ENCODE peak calls at places on chromosome 7, in seven cellular contexts. K is heart right ventricle, H is PC-9, G is psoas muscle, B is transverse colon, U is mammary epithelial cell, P is adipocyte. W is an unnamed sample. For H3K4me1, the result is how much of the 10 kb centered on the place peaks cover.

GRCh38 chr7:47897831-47898230 is 50.4 kb downstream of the PKD1L1 start:
- DNase-seq in K (no peak), H (no peak), G (no peak), U (no peak), P (no peak), B (no peak), W (no peak)

GRCh38 chr7:94414481-94414880 is 19.8 kb downstream of the COL1A2 start:
- DNase-seq in K (no peak), G (no peak), U (no peak), P (peak), H (no peak), B (no peak), W (no peak)

GRCh38 chr7:37714606-37715005 is 31.0 kb downstream of the GPR141 start:
- DNase-seq in P (no peak), G (no peak), K (no peak), B (no peak), H (no peak), U (no peak), W (no peak)

GRCh38 chr7:139471740-139472353 is 11.6 kb downstream of the KLRG2 start:
- DNase-seq in H (peak), B (no peak), G (no peak), P (peak), K (no peak), U (peak), W (no peak)

GRCh38 chr7:99368750-99369389 is 5.7 kb upstream of the ARPC1B start:
- DNase-seq in G (no peak), P (no peak), B (no peak), U (no peak), K (no peak), H (no peak), W (no peak)

GRCh38 chr7:131843862-131844261 is 287.4 kb upstream of the PODXL start:
- DNase-seq in K (no peak), P (no peak), G (no peak), U (peak), H (no peak), B (peak), W (no peak)

GRCh38 chr7:30445770-30446169 is 32.8 kb downstream of the NOD1 start:
- DNase-seq in H (no peak), B (peak), G (peak), P (no peak), U (no peak), K (peak), W (no peak)

GRCh38 chr7:153297141-153297540 is 537.6 kb downstream of the ACTR3B start:
- DNase-seq in K (no peak), P (no peak), B (no peak), G (no peak), H (no peak), U (peak), W (no peak)

GRCh38 chr7:131026297-131027003 is 292.4 kb upstream of the KLF14 start:
- DNase-seq in H (no peak), G (no peak), K (no peak), U (peak), B (no peak), P (peak), W (no peak)

GRCh38 chr7:52917982-52918578 is 117.4 kb upstream of the POM121L12 start:
- DNase-seq in H (no peak), P (no peak), G (no peak), K (no peak), U (no peak), B (no peak), W (no peak)

GRCh38 chr7:28062197-28062988 is 118.2 kb downstream of the JAZF1 start:
- DNase-seq in B (peak), U (peak), K (peak), H (peak), P (peak), G (peak), W (peak)

GRCh38 chr7:2606539-2606936 is 25.2 kb upstream of the TTYH3 start:
- DNase-seq in G (no peak), K (peak), U (no peak), H (no peak), P (no peak), B (no peak), W (no peak)

GRCh38 chr7:27079234-27079975 is 16.4 kb downstream of the HOXA1 start:
- DNase-seq in B (no peak), G (no peak), P (no peak), K (no peak), U (no peak), H (no peak), W (no peak)

GRCh38 chr7:116216956-116217570 is 6.7 kb downstream of the TES start:
- DNase-seq in P (no peak), H (no peak), K (no peak), U (no peak), G (no peak), B (no peak), W (no peak)

GRCh38 chr7:157077986-157078644 is 60.6 kb upstream of the UBE3C start:
- DNase-seq in B (no peak), P (peak), K (no peak), H (no peak), U (no peak), G (no peak), W (no peak)

GRCh38 chr7:90857595-90857994 is 261.5 kb downstream of the CDK14 start:
- DNase-seq in U (no peak), H (no peak), G (no peak), K (no peak), B (no peak), P (no peak), W (no peak)

GRCh38 chr7:23273141-23273599 is 26.0 kb upstream of the MALSU1 start:
- DNase-seq in K (peak), P (peak), G (peak), B (peak), U (peak), H (peak), W (peak)
- H3K4me3 ChIP-seq in K (no peak), P (no peak), G (peak), B (no peak), U (no peak), H (peak), W (no peak)

DNA sequence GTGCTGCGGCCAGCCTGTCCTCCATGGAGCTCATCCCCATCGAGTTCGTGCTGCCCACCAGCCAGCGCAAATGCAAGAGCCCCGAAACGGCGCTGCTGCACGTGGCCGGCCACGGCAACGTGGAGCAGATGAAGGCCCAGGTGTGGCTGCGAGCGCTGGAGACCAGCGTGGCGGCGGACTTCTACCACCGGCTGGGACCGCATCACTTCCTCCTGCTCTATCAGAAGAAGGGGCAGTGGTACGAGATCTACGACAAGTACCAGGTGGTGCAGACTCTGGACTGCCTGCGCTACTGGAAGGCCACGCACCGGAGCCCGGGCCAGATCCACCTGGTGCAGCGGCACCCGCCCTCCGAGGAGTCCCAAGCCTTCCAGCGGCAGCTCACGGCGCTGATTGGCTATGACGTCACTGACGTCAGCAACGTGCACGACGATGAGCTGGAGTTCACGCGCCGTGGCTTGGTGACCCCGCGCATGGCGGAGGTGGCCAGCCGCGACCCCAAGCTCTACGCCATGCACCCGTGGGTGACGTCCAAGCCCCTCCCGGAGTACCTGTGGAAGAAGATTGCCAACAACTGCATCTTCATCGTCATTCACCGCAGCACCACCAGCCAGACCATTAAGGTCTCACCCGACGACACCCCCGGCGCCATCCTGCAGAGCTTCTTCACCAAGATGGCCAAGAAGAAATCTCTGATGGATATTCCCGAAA is 2.7 kb downstream of the PIK3CG start:
- DNase-seq in K (no peak), H (no peak), G (no peak), U (no peak), P (no peak), B (no peak), W (no peak)
- H3K4me1 ChIP-seq in K (under half), H (under half), G (under half), U (under half), P (under half), B (under half), W (under half)

DNA sequence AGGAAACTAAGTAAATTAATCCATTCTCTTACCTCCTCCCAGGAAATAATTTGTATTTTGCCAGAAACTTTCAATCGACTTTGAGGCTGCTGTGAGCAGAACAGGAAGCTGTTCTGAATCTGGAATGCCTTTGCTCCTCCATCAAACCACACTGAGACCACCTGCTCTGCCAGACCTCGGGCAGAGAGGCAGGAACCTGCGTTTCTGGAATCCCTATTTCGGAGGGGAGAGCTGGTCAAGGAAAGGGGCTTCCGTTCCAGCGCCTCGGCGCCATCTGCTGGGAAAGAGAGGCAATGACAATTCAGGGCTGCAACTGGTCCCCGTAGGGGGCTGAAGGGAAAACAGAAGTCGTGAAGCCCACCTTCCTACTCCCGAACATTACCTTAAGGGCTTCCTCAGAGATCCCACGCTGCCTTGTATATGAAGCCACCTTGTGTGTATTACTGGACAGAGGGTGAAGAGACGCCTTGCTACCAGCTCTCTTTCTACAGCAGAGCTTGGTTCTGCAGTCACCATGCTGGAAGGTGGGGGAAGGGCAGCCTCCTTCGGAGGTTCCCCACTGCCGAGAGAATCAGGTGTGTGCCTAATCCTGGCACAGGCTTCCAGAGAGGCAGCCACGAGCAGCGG is 31.2 kb downstream of the ZNF467 start:
- DNase-seq in G (peak), P (peak), B (peak), U (peak), H (peak), K (peak), W (peak)
- H3K4me3 ChIP-seq in G (peak), P (peak), B (peak), U (peak), H (peak), K (peak), W (peak)

GRCh38 chr7:6622129-6622710 is 6.8 kb downstream of the ZNF853 start:
- DNase-seq in K (no peak), B (no peak), H (no peak), U (no peak), P (no peak), G (no peak), W (no peak)
- H3K4me1 ChIP-seq in K (under half), B (under half), H (under half), U (under half), P (under half), G (under half), W (under half)

GRCh38 chr7:1055084-1055450 is 10.7 kb downstream of the GPR146 start:
- DNase-seq in B (peak), P (no peak), U (no peak), K (peak), G (peak), H (no peak), W (no peak)

GRCh38 chr7:1056785-1057410 is 12.6 kb downstream of the GPR146 start:
- DNase-seq in B (no peak), H (no peak), K (no peak), P (no peak), U (no peak), G (no peak), W (no peak)

GRCh38 chr7:1054438-1055083 is 10.2 kb downstream of the GPR146 start:
- DNase-seq in B (no peak), K (no peak), P (no peak), H (no peak), U (no peak), G (peak), W (no peak)

GRCh38 chr7:1056006-1056784 is 11.8 kb downstream of the GPR146 start:
- DNase-seq in K (no peak), G (peak), B (no peak), H (peak), U (peak), P (no peak), W (no peak)

DNA sequence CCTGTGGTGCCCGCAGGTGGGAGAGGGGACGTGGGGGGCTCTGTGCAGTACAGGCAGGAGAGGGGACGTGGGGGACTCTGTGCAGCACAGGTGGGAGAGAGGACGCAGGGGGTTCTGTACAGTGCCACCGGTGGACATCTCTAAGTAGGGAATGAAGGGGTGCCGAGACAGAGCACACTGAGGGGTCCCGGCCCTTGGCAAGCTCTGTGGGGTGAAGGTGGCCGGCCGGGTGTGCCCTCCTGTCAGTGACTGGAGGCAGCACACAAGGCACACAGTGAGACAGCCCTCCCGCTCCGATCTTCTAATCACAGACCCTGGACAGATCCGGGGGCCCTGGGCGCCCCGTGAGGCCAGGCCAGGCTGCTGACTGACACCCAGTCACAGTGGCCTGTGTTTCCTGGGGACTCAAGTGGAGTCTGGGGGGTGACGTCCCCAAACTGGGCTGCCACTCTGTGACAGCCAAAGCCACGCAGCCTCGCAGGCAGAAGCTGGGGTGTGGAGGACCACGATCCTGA is 11.2 kb downstream of the GPR146 start:
- DNase-seq in P (no peak), G (no peak), U (no peak), K (no peak), B (no peak), H (no peak), W (no peak)
- H3K4me3 ChIP-seq in P (peak), G (peak), U (no peak), K (peak), B (no peak), H (no peak), W (no peak)

W was measured in iPS DF 6.9.